ENCODE peak calls at places on chromosomes 3 and 15, in four cellular contexts. L, J, Y and Z are unnamed samples.

GRCh38 chr3:114775395-114775794 is 371.7 kb downstream of the ZBTB20 start:
- DNase-seq in Y (no peak), J (no peak), L (no peak), Z (peak)

GRCh38 chr15:90362936-90363212 is 10.8 kb downstream of the ZNF774 start:
- DNase-seq in L (no peak), Y (no peak), J (no peak), Z (peak)

GRCh38 chr3:155712008-155712407 is 32.9 kb downstream of the PLCH1 start:
- DNase-seq in Y (peak), L (no peak), J (no peak), Z (no peak)

GRCh38 chr3:101381809-101382208 is 61.4 kb upstream of the IMPG2 start:
- DNase-seq in Y (no peak), J (no peak), L (no peak), Z (peak)

GRCh38 chr15:38994310-38994709 is 429.7 kb upstream of the RASGRP1 start:
- DNase-seq in J (no peak), L (no peak), Y (no peak), Z (no peak)

GRCh38 chr15:75704263-75704615 is 8.4 kb downstream of the CSPG4 start:
- DNase-seq in L (no peak), Y (no peak), J (no peak), Z (no peak)

GRCh38 chr3:146581877-146582508 is 23.2 kb downstream of the PLSCR5 start:
- DNase-seq in J (no peak), L (no peak), Y (no peak), Z (peak)

GRCh38 chr3:7309707-7310106 is 448.8 kb downstream of the GRM7 start:
- DNase-seq in J (no peak), L (no peak), Y (no peak), Z (no peak)

GRCh38 chr15:78335985-78336384 is 4.2 kb upstream of the CRABP1 start:
- DNase-seq in Y (no peak), J (no peak), L (no peak), Z (no peak)

GRCh38 chr3:195715583-195716266 is 5.1 kb upstream of the MUC20 start:
- DNase-seq in L (no peak), J (peak), Y (no peak), Z (peak)

GRCh38 chr3:138332472-138333073 is 2.9 kb upstream of the NME9 start:
- DNase-seq in Y (no peak), L (no peak), J (peak), Z (peak)

GRCh38 chr3:125684199-125684598 is 88.9 kb upstream of the OSBPL11 start:
- DNase-seq in Y (no peak), L (peak), J (no peak), Z (peak)

GRCh38 chr3:161354554-161354953 is 16.8 kb downstream of the SPTSSB start:
- DNase-seq in Y (no peak), L (no peak), J (no peak), Z (no peak)

GRCh38 chr3:46692566-46692983 is 904 bp downstream of the ALS2CL start:
- DNase-seq in J (peak), Y (no peak), L (no peak), Z (no peak)

GRCh38 chr15:38795471-38796245 is 231.0 kb upstream of the RASGRP1 start:
- DNase-seq in Y (no peak), L (no peak), J (no peak), Z (peak)

GRCh38 chr15:29220852-29221251 is 48.8 kb downstream of the NSMCE3 start:
- DNase-seq in L (no peak), Y (no peak), J (no peak), Z (no peak)

GRCh38 chr3:108345492-108346205 is 49.3 kb downstream of the HHLA2 start:
- DNase-seq in L (no peak), Y (no peak), J (no peak), Z (peak)

GRCh38 chr3:150384517-150385212 is 23.4 kb upstream of the TSC22D2 start:
- DNase-seq in J (peak), Y (peak), L (no peak), Z (peak)

GRCh38 chr3:14783480-14784086 is 35.2 kb upstream of the FGD5 start:
- DNase-seq in J (no peak), Y (no peak), L (no peak), Z (no peak)

GRCh38 chr15:28103402-28103801 is 4.3 kb upstream of the OCA2 start:
- DNase-seq in Y (no peak), J (no peak), L (no peak), Z (no peak)

GRCh38 chr3:190862209-190863118 is at the start of gene GMNC:
- DNase-seq in L (no peak), Y (no peak), J (no peak), Z (peak)

GRCh38 chr15:25171856-25172687 is 217.3 kb downstream of the SNRPN start:
- DNase-seq in Y (no peak), J (no peak), L (no peak), Z (no peak)

GRCh38 chr3:99638244-99638948 is at the start of gene COL8A1:
- DNase-seq in J (no peak), Y (no peak), L (no peak), Z (peak)

GRCh38 chr15:72168131-72168825 is 29.3 kb downstream of the GRAMD2A start:
- DNase-seq in L (no peak), Y (no peak), J (peak), Z (peak)

GRCh38 chr3:31962801-31963205 is 18.3 kb downstream of the OSBPL10 start:
- DNase-seq in Y (no peak), J (no peak), L (no peak), Z (peak)

GRCh38 chr3:171991166-171991565 is 48.2 kb upstream of the FNDC3B start:
- DNase-seq in Y (no peak), L (no peak), J (no peak), Z (peak)

GRCh38 chr15:77025941-77026411 is 31.1 kb downstream of the PSTPIP1 start:
- DNase-seq in L (no peak), Y (no peak), J (no peak), Z (no peak)

GRCh38 chr15:68554716-68555347 is 24.0 kb upstream of the CORO2B start:
- DNase-seq in Y (no peak), J (no peak), L (no peak), Z (no peak)

GRCh38 chr3:134485075-134485536 is 679 bp downstream of the ANAPC13 start:
- DNase-seq in L (no peak), Y (no peak), J (no peak), Z (no peak)

GRCh38 chr15:73081321-73081958 is 29.2 kb downstream of the NEO1 start:
- DNase-seq in Y (no peak), J (peak), L (no peak), Z (peak)

GRCh38 chr3:57998366-57999283 is 9.6 kb upstream of the FLNB start:
- DNase-seq in J (peak), L (no peak), Y (no peak), Z (peak)

GRCh38 chr3:193977622-193978021 is 158.3 kb upstream of the HES1 start:
- DNase-seq in Y (no peak), J (no peak), L (no peak), Z (no peak)

DNA sequence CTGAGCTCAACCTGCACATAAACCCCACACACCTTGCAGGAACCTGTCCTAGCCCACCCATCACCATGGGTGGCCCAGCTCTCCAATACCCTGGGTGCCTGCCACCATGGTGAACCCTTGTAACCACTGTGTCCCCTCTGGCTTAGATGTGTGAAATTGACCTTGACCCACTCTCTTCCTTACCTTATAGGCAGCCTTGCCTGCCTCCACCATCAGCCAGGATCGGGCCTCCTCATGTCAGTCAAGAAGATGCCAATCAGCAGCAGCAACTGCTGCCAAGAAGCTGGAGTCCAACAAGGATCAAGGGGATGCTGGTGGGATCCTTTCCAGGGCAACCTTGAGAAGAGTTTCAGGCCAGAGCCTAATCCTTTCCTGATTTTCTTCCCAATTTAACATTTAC is 8.8 kb upstream of the CYP11A1 start:
- DNase-seq in Y (no peak), L (no peak), J (no peak), Z (no peak)
- TF ChIP-seq CHD1 in Y (no peak), L (no peak), J (no peak), Z (no peak)

GRCh38 chr3:144187531-144188230 is 216.1 kb downstream of the DIPK2A start:
- DNase-seq in Y (no peak), L (no peak), J (no peak), Z (peak)

GRCh38 chr3:144185291-144185690 is 213.7 kb downstream of the DIPK2A start:
- DNase-seq in L (no peak), Y (no peak), J (no peak), Z (peak)

GRCh38 chr3:144189044-144189443 is 217.4 kb downstream of the DIPK2A start:
- DNase-seq in Y (no peak), J (no peak), L (no peak), Z (peak)
- TF ChIP-seq CHD1 in Y (no peak), J (no peak), L (no peak), Z (no peak)

GRCh38 chr3:24968076-24968475 is 460.0 kb upstream of the RARB start:
- DNase-seq in J (no peak), Y (no peak), L (no peak), Z (no peak)
- TF ChIP-seq CHD1 in J (no peak), Y (no peak), L (no peak), Z (no peak)

GRCh38 chr15:98666441-98666840 is 18.1 kb downstream of the IGF1R start:
- DNase-seq in Y (no peak), L (no peak), J (no peak), Z (no peak)

GRCh38 chr15:98669638-98670037 is 21.3 kb downstream of the IGF1R start:
- DNase-seq in L (no peak), Y (no peak), J (no peak), Z (no peak)

GRCh38 chr15:98668566-98669308 is 20.4 kb downstream of the IGF1R start:
- DNase-seq in Y (peak), L (no peak), J (no peak), Z (peak)

GRCh38 chr15:98666841-98667240 is 18.5 kb downstream of the IGF1R start:
- DNase-seq in Y (no peak), J (no peak), L (no peak), Z (no peak)

GRCh38 chr15:98667521-98668179 is 19.3 kb downstream of the IGF1R start:
- DNase-seq in Y (no peak), L (no peak), J (no peak), Z (no peak)
- TF ChIP-seq CHD1 in Y (no peak), L (no peak), J (no peak), Z (no peak)

GRCh38 chr15:33587773-33588172 is 277.0 kb downstream of the RYR3 start:
- DNase-seq in L (no peak), J (no peak), Y (no peak), Z (no peak)
- TF ChIP-seq CHD1 in L (no peak), J (no peak), Y (no peak), Z (no peak)